ENCODE peak calls at places on chromosomes 5 and 9, in five cellular contexts. P is mucosa of descending colon; R is Right ventricle myocardium inferior; Z is activated T-cell treated with anti-CD3 and anti-CD28 coated beads, Interleukin-2, amount 50 U/mL, for 4 hours; D is CD8-positive, alpha-beta T cell. Q is an unnamed sample.

GRCh38 chr5:154162475-154163217 is 27.9 kb upstream of the GALNT10 start:
- ATAC-seq in Z (no peak), D (no peak), P (peak), R (no peak), Q (no peak)

GRCh38 chr5:174636081-174636480 is 88.3 kb upstream of the MSX2 start:
- ATAC-seq in D (no peak), Z (no peak), R (no peak), P (no peak), Q (peak)

GRCh38 chr5:133399247-133399891 is 213.0 kb downstream of the FSTL4 start:
- ATAC-seq in R (peak), P (no peak), Z (no peak), D (no peak), Q (no peak)

GRCh38 chr5:92945630-92946097 is 635.4 kb downstream of the NR2F1-AS1 start:
- ATAC-seq in D (no peak), P (no peak), R (no peak), Z (no peak), Q (no peak)

GRCh38 chr9:137833721-137834613 is 43.6 kb upstream of the CACNA1B start:
- ATAC-seq in P (no peak), D (no peak), R (no peak), Z (no peak), Q (peak)

GRCh38 chr5:155773680-155774079 is 553.3 kb upstream of the SGCD start:
- ATAC-seq in Z (no peak), R (no peak), D (peak), P (peak), Q (no peak)

GRCh38 chr5:98510111-98510510 is 263.4 kb upstream of the RGMB start:
- ATAC-seq in Z (no peak), P (peak), D (no peak), R (no peak), Q (no peak)

GRCh38 chr5:100840769-100841168 is 62.3 kb downstream of the ST8SIA4 start:
- ATAC-seq in D (peak), R (no peak), P (peak), Z (peak), Q (no peak)